ENCODE peak calls at places on chromosomes 6 and 20, in five cellular contexts. N is AG09309; F is CD8-positive, alpha-beta T cell; G is brain microvascular endothelial cell; U is psoas muscle. Y is an unnamed sample.

GRCh38 chr20:36461600-36462439 is 79.5 kb upstream of the MYL9 start:
- DNase-seq in G (peak), F (peak), N (no peak), U (peak), Y (no peak)

GRCh38 chr20:37356387-37356786 is 10.4 kb downstream of the SRC start:
- DNase-seq in G (no peak), N (no peak), F (no peak), U (peak), Y (no peak)

GRCh38 chr6:15183979-15184378 is 61.9 kb upstream of the JARID2 start:
- DNase-seq in N (no peak), G (no peak), U (no peak), F (no peak), Y (no peak)

GRCh38 chr6:142735182-142735581 is 209.8 kb downstream of the HIVEP2 start:
- DNase-seq in U (no peak), N (no peak), F (no peak), G (no peak), Y (no peak)

GRCh38 chr20:12056836-12057235 is 139.1 kb downstream of the BTBD3 start:
- DNase-seq in N (no peak), U (no peak), F (no peak), G (peak), Y (no peak)

GRCh38 chr20:50146214-50146613 is 7.3 kb downstream of the PEDS1 start:
- DNase-seq in N (no peak), F (no peak), G (no peak), U (no peak), Y (no peak)

GRCh38 chr6:135085700-135086413 is 31.2 kb upstream of the HBS1L start:
- DNase-seq in F (no peak), U (no peak), G (no peak), N (no peak), Y (no peak)

GRCh38 chr6:6650839-6651238 is 62.3 kb downstream of the LY86 start:
- DNase-seq in U (no peak), N (no peak), F (no peak), G (no peak), Y (no peak)

GRCh38 chr6:33949877-33950831 is 146.4 kb upstream of the MLN start:
- DNase-seq in F (no peak), G (no peak), U (no peak), N (no peak), Y (no peak)

GRCh38 chr6:46410330-46410953 is 80.8 kb downstream of the RCAN2 start:
- DNase-seq in G (peak), N (peak), F (no peak), U (no peak), Y (no peak)

GRCh38 chr6:124199226-124199625 is 395.6 kb downstream of the NKAIN2 start:
- DNase-seq in N (no peak), G (no peak), F (no peak), U (no peak), Y (no peak)

GRCh38 chr6:53837875-53838806 is 43.3 kb downstream of the LRRC1 start:
- DNase-seq in U (no peak), F (no peak), G (no peak), N (no peak), Y (no peak)

GRCh38 chr6:128932061-128932460 is 49.1 kb downstream of the LAMA2 start:
- DNase-seq in G (peak), N (no peak), U (no peak), F (no peak), Y (peak)

GRCh38 chr20:50854512-50855249 is 59.8 kb downstream of the BCAS4 start:
- DNase-seq in U (no peak), G (no peak), F (no peak), N (no peak), Y (no peak)

GRCh38 chr6:57254055-57254717 is 32.1 kb upstream of the RAB23 start:
- DNase-seq in F (no peak), G (no peak), N (no peak), U (no peak), Y (no peak)

GRCh38 chr6:18186033-18186432 is 30.8 kb downstream of the KDM1B start:
- DNase-seq in N (no peak), G (no peak), U (no peak), F (no peak), Y (no peak)

GRCh38 chr6:130233332-130233731 is 10.6 kb upstream of the SAMD3 start:
- DNase-seq in U (no peak), F (no peak), N (no peak), G (peak), Y (no peak)

GRCh38 chr6:36544228-36544627 is 3.1 kb downstream of the STK38 start:
- DNase-seq in U (no peak), G (no peak), F (peak), N (no peak), Y (no peak)

GRCh38 chr6:70700922-70701876 is 33.5 kb downstream of the SMAP1 start:
- DNase-seq in F (no peak), U (peak), G (no peak), N (no peak), Y (no peak)

GRCh38 chr6:119728220-119728750 is 378.7 kb upstream of the MAN1A1 start:
- DNase-seq in F (no peak), G (no peak), N (no peak), U (no peak), Y (no peak)

GRCh38 chr6:27558028-27558724 is 85.3 kb upstream of the ZNF184 start:
- DNase-seq in N (no peak), U (no peak), G (no peak), F (no peak), Y (no peak)

GRCh38 chr6:16420715-16421461 is 182.5 kb downstream of the GMPR start:
- DNase-seq in G (peak), F (peak), U (no peak), N (peak), Y (no peak)

GRCh38 chr6:83758533-83758932 is 49.6 kb upstream of the SNAP91 start:
- DNase-seq in F (no peak), N (no peak), G (no peak), U (no peak), Y (no peak)

GRCh38 chr6:138289739-138290138 is 71.4 kb upstream of the PBOV1 start:
- DNase-seq in N (no peak), U (no peak), G (no peak), F (no peak), Y (no peak)

GRCh38 chr6:138290563-138290962 is 72.3 kb upstream of the PBOV1 start:
- DNase-seq in F (no peak), U (no peak), N (no peak), G (no peak), Y (no peak)

GRCh38 chr6:138285800-138286199 is 67.5 kb upstream of the PBOV1 start:
- DNase-seq in F (no peak), U (no peak), G (no peak), N (no peak), Y (no peak)

GRCh38 chr6:138287144-138287955 is 69.1 kb upstream of the PBOV1 start:
- DNase-seq in U (no peak), N (no peak), F (peak), G (peak), Y (no peak)

GRCh38 chr6:138286698-138287097 is 68.4 kb upstream of the PBOV1 start:
- DNase-seq in N (no peak), F (no peak), G (no peak), U (no peak), Y (no peak)
- TF ChIP-seq CTCF in N (no peak), F (no peak), G (no peak), U (no peak), Y (no peak)

GRCh38 chr6:97282726-97283617 is at the start of gene MMS22L:
- DNase-seq in U (peak), F (peak), G (peak), N (peak), Y (peak)

GRCh38 chr6:97282238-97282725 is 734 bp downstream of the MMS22L start:
- DNase-seq in G (peak), U (no peak), F (no peak), N (no peak), Y (no peak)

GRCh38 chr6:97275809-97276208 is 7.2 kb downstream of the MMS22L start:
- DNase-seq in G (no peak), F (no peak), U (no peak), N (no peak), Y (peak)

GRCh38 chr6:97280766-97281165 is 2.2 kb downstream of the MMS22L start:
- DNase-seq in G (no peak), N (no peak), U (no peak), F (no peak), Y (no peak)
- H3K4me3 ChIP-seq in G (no peak), N (no peak), U (no peak), F (no peak), Y (no peak)

GRCh38 chr6:158999669-159000403 is at the start of gene RSPH3:
- DNase-seq in F (peak), G (peak), U (peak), N (peak), Y (peak)
- TF ChIP-seq CTCF in F (no peak), G (peak), U (peak), N (no peak), Y (peak)

GRCh38 chr6:111837007-111837406 is 36.2 kb downstream of the FYN start:
- DNase-seq in F (peak), U (no peak), N (no peak), G (no peak), Y (no peak)

GRCh38 chr6:111840821-111841220 is 32.4 kb downstream of the FYN start:
- DNase-seq in G (no peak), U (no peak), N (no peak), F (no peak), Y (no peak)

GRCh38 chr6:111838749-111839484 is 34.3 kb downstream of the FYN start:
- DNase-seq in U (no peak), F (no peak), G (no peak), N (no peak), Y (no peak)

GRCh38 chr6:111835807-111836206 is 37.4 kb downstream of the FYN start:
- DNase-seq in F (no peak), U (no peak), G (no peak), N (no peak), Y (no peak)

GRCh38 chr6:111837641-111838500 is 35.4 kb downstream of the FYN start:
- DNase-seq in U (no peak), G (no peak), N (no peak), F (no peak), Y (no peak)
- H3K4me3 ChIP-seq in U (no peak), G (no peak), N (no peak), F (peak), Y (no peak)

Y was measured in kidney epithelial cell.